ENCODE peak calls at places on chromosomes 5 and 9, in seven cellular contexts. One of them, this sample, is unnamed.

GRCh38 chr5:172841258-172841657 is 7.2 kb downstream of the ERGIC1 start:
- DNase-seq in activated CD4-positive, alpha-beta T cell treated with anti-CD3 and anti-CD28 coated beads, Interleukin-2, amount 10 ng/mL, durations not matched to agents 7 days and 5 days: no peak
- DNase-seq in effector memory CD4-positive, alpha-beta T cell: no peak
- DNase-seq in left cardiac atrium: no peak
- DNase-seq in glutamatergic neuron: no peak
- DNase-seq in heart right ventricle: no peak
- DNase-seq in kidney tubule cell: no peak
- DNase-seq in this sample: no peak

GRCh38 chr9:77589046-77589795 is 58.9 kb downstream of the GNA14 start:
- DNase-seq in activated CD4-positive, alpha-beta T cell treated with anti-CD3 and anti-CD28 coated beads, Interleukin-2, amount 10 ng/mL, durations not matched to agents 7 days and 5 days: no peak
- DNase-seq in effector memory CD4-positive, alpha-beta T cell: no peak
- DNase-seq in left cardiac atrium: no peak
- DNase-seq in glutamatergic neuron: no peak
- DNase-seq in heart right ventricle: no peak
- DNase-seq in kidney tubule cell: peak
- DNase-seq in this sample: no peak

GRCh38 chr9:69857131-69857530 is 36.5 kb downstream of the CFAP95 start:
- DNase-seq in activated CD4-positive, alpha-beta T cell treated with anti-CD3 and anti-CD28 coated beads, Interleukin-2, amount 10 ng/mL, durations not matched to agents 7 days and 5 days: no peak
- DNase-seq in effector memory CD4-positive, alpha-beta T cell: no peak
- DNase-seq in left cardiac atrium: no peak
- DNase-seq in glutamatergic neuron: no peak
- DNase-seq in heart right ventricle: no peak
- DNase-seq in kidney tubule cell: peak
- DNase-seq in this sample: no peak

GRCh38 chr9:2126331-2126789 is 111.2 kb downstream of the SMARCA2 start:
- DNase-seq in activated CD4-positive, alpha-beta T cell treated with anti-CD3 and anti-CD28 coated beads, Interleukin-2, amount 10 ng/mL, durations not matched to agents 7 days and 5 days: no peak
- DNase-seq in effector memory CD4-positive, alpha-beta T cell: no peak
- DNase-seq in left cardiac atrium: no peak
- DNase-seq in glutamatergic neuron: no peak
- DNase-seq in heart right ventricle: no peak
- DNase-seq in kidney tubule cell: no peak
- DNase-seq in this sample: no peak

GRCh38 chr5:115588640-115589039 is 13.6 kb downstream of the TICAM2 start:
- DNase-seq in activated CD4-positive, alpha-beta T cell treated with anti-CD3 and anti-CD28 coated beads, Interleukin-2, amount 10 ng/mL, durations not matched to agents 7 days and 5 days: no peak
- DNase-seq in effector memory CD4-positive, alpha-beta T cell: no peak
- DNase-seq in left cardiac atrium: no peak
- DNase-seq in glutamatergic neuron: no peak
- DNase-seq in heart right ventricle: no peak
- DNase-seq in kidney tubule cell: no peak
- DNase-seq in this sample: no peak

GRCh38 chr9:136533775-136534157 is 12.1 kb downstream of the NOTCH1 start:
- DNase-seq in activated CD4-positive, alpha-beta T cell treated with anti-CD3 and anti-CD28 coated beads, Interleukin-2, amount 10 ng/mL, durations not matched to agents 7 days and 5 days: peak
- DNase-seq in effector memory CD4-positive, alpha-beta T cell: peak
- DNase-seq in left cardiac atrium: peak
- DNase-seq in glutamatergic neuron: no peak
- DNase-seq in heart right ventricle: no peak
- DNase-seq in kidney tubule cell: no peak
- DNase-seq in this sample: peak

GRCh38 chr9:135693265-135693664 is 6.0 kb downstream of the SOHLH1 start:
- DNase-seq in activated CD4-positive, alpha-beta T cell treated with anti-CD3 and anti-CD28 coated beads, Interleukin-2, amount 10 ng/mL, durations not matched to agents 7 days and 5 days: no peak
- DNase-seq in effector memory CD4-positive, alpha-beta T cell: no peak
- DNase-seq in left cardiac atrium: no peak
- DNase-seq in glutamatergic neuron: no peak
- DNase-seq in heart right ventricle: no peak
- DNase-seq in kidney tubule cell: no peak
- DNase-seq in this sample: no peak

GRCh38 chr9:93682155-93682968 is 106.0 kb downstream of the PHF2 start:
- DNase-seq in activated CD4-positive, alpha-beta T cell treated with anti-CD3 and anti-CD28 coated beads, Interleukin-2, amount 10 ng/mL, durations not matched to agents 7 days and 5 days: peak
- DNase-seq in effector memory CD4-positive, alpha-beta T cell: no peak
- DNase-seq in left cardiac atrium: peak
- DNase-seq in glutamatergic neuron: peak
- DNase-seq in heart right ventricle: peak
- DNase-seq in kidney tubule cell: peak
- DNase-seq in this sample: peak